ENCODE peak calls at places on chromosomes 11 and 22, in five cellular contexts. One of them, this sample, is unnamed.

GRCh38 chr11:12483604-12484003 is 106.2 kb downstream of the PARVA start:
- DNase-seq in T-cell: no peak
- DNase-seq in heart left ventricle: peak
- DNase-seq in T-helper 2 cell: no peak
- DNase-seq in KBM-7: no peak
- DNase-seq in this sample: no peak

GRCh38 chr11:2298795-2299747 is 2.6 kb downstream of the C11orf21 start:
- DNase-seq in KBM-7: no peak
- DNase-seq in heart left ventricle: no peak
- DNase-seq in T-cell: peak
- DNase-seq in T-helper 2 cell: peak
- DNase-seq in this sample: no peak

GRCh38 chr11:72069787-72070251 is 10.5 kb downstream of the NUMA1 start:
- DNase-seq in T-cell: no peak
- DNase-seq in KBM-7: no peak
- DNase-seq in T-helper 2 cell: no peak
- DNase-seq in heart left ventricle: peak
- DNase-seq in this sample: peak

GRCh38 chr11:73185680-73186293 is 32.3 kb upstream of the P2RY2 start:
- DNase-seq in KBM-7: no peak
- DNase-seq in heart left ventricle: no peak
- DNase-seq in T-cell: no peak
- DNase-seq in T-helper 2 cell: no peak
- DNase-seq in this sample: no peak

GRCh38 chr22:49204599-49205214 is 623.0 kb downstream of the BRD1 start:
- DNase-seq in T-cell: no peak
- DNase-seq in T-helper 2 cell: no peak
- DNase-seq in heart left ventricle: no peak
- DNase-seq in KBM-7: no peak
- DNase-seq in this sample: no peak

GRCh38 chr22:28229566-28230483 is 310.8 kb upstream of the PITPNB start:
- DNase-seq in T-helper 2 cell: no peak
- DNase-seq in KBM-7: no peak
- DNase-seq in heart left ventricle: no peak
- DNase-seq in T-cell: no peak
- DNase-seq in this sample: no peak

GRCh38 chr11:77141034-77141433 is 13.0 kb downstream of the MYO7A start:
- DNase-seq in T-cell: no peak
- DNase-seq in KBM-7: no peak
- DNase-seq in T-helper 2 cell: no peak
- DNase-seq in heart left ventricle: no peak
- DNase-seq in this sample: no peak

GRCh38 chr11:9091044-9091936 is at the start of gene SCUBE2:
- DNase-seq in KBM-7: no peak
- DNase-seq in T-helper 2 cell: no peak
- DNase-seq in T-cell: no peak
- DNase-seq in heart left ventricle: no peak
- DNase-seq in this sample: no peak

GRCh38 chr11:94740083-94740974 is 27.8 kb upstream of the AMOTL1 start:
- DNase-seq in T-cell: no peak
- DNase-seq in KBM-7: peak
- DNase-seq in heart left ventricle: peak
- DNase-seq in T-helper 2 cell: no peak
- DNase-seq in this sample: peak

GRCh38 chr11:65627202-65627601 is 10.7 kb upstream of the SIPA1 start:
- DNase-seq in T-helper 2 cell: no peak
- DNase-seq in heart left ventricle: no peak
- DNase-seq in T-cell: no peak
- DNase-seq in KBM-7: no peak
- DNase-seq in this sample: no peak

GRCh38 chr22:22687638-22688500 is 43.5 kb downstream of the GGTLC2 start:
- DNase-seq in KBM-7: peak
- DNase-seq in T-cell: no peak
- DNase-seq in heart left ventricle: no peak
- DNase-seq in T-helper 2 cell: no peak
- DNase-seq in this sample: no peak

GRCh38 chr11:75259711-75260110 is 19.1 kb downstream of the TPBGL start:
- DNase-seq in heart left ventricle: no peak
- DNase-seq in T-cell: no peak
- DNase-seq in KBM-7: peak
- DNase-seq in T-helper 2 cell: no peak
- DNase-seq in this sample: no peak

GRCh38 chr22:39607093-39607492 is 36.5 kb downstream of the CACNA1I start:
- DNase-seq in T-cell: no peak
- DNase-seq in heart left ventricle: no peak
- DNase-seq in KBM-7: no peak
- DNase-seq in T-helper 2 cell: no peak
- DNase-seq in this sample: no peak

GRCh38 chr22:37316875-37317371 is 34.6 kb downstream of the CYTH4 start:
- DNase-seq in heart left ventricle: peak
- DNase-seq in KBM-7: peak
- DNase-seq in T-helper 2 cell: peak
- DNase-seq in T-cell: peak
- DNase-seq in this sample: peak

GRCh38 chr22:49230194-49230577 is 597.5 kb downstream of the BRD1 start:
- DNase-seq in heart left ventricle: no peak
- DNase-seq in T-cell: no peak
- DNase-seq in T-helper 2 cell: no peak
- DNase-seq in KBM-7: no peak
- DNase-seq in this sample: no peak

GRCh38 chr11:22792497-22792896 is 37.1 kb downstream of the SVIP start:
- DNase-seq in KBM-7: no peak
- DNase-seq in T-helper 2 cell: no peak
- DNase-seq in heart left ventricle: no peak
- DNase-seq in T-cell: no peak
- DNase-seq in this sample: no peak

GRCh38 chr11:7612661-7613393 is 60.5 kb downstream of the CYB5R2 start:
- DNase-seq in T-helper 2 cell: no peak
- DNase-seq in KBM-7: no peak
- DNase-seq in heart left ventricle: no peak
- DNase-seq in T-cell: no peak
- DNase-seq in this sample: no peak